ENCODE peak calls at places on chromosomes 11 and 22, in five cellular contexts. R, H, G, E and Y are unnamed samples.

GRCh38 chr11:47500121-47500520 is 51.2 kb upstream of the RAPSN start:
- DNase-seq in H (no peak), G (no peak), E (no peak), R (no peak), Y (no peak)

GRCh38 chr11:45663486-45664375 is 1.7 kb downstream of the CHST1 start:
- DNase-seq in R (no peak), E (no peak), H (no peak), G (no peak), Y (no peak)

GRCh38 chr11:2657697-2658284 is 42.0 kb downstream of the KCNQ1OT1 start:
- DNase-seq in G (no peak), H (no peak), R (no peak), E (no peak), Y (no peak)

GRCh38 chr11:31045335-31045734 is 324.2 kb downstream of the DCDC1 start:
- DNase-seq in G (no peak), R (peak; percentile 2), E (no peak), H (no peak), Y (no peak)

GRCh38 chr22:31881198-31881597 is 63.1 kb upstream of the YWHAH start:
- DNase-seq in H (no peak), E (no peak), R (no peak), G (no peak), Y (no peak)

GRCh38 chr11:92393218-92393617 is 168.6 kb downstream of the FAT3 start:
- DNase-seq in E (no peak), H (no peak), G (no peak), R (no peak), Y (no peak)

GRCh38 chr11:68550485-68550817 is 89.9 kb downstream of the PPP6R3 start:
- DNase-seq in E (no peak), H (no peak), R (peak; percentile 67), G (no peak), Y (no peak)

GRCh38 chr11:94558932-94559331 is 8.2 kb upstream of the PIWIL4 start:
- DNase-seq in G (no peak), R (no peak), E (no peak), H (no peak), Y (no peak)

GRCh38 chr11:2517016-2517385 is 72.2 kb downstream of the KCNQ1 start:
- DNase-seq in R (no peak), H (no peak), G (no peak), E (no peak), Y (no peak)

GRCh38 chr11:118605116-118605867 is 2.1 kb upstream of the PHLDB1 start:
- DNase-seq in G (no peak), R (peak; percentile 97), E (no peak), H (peak; percentile 90), Y (no peak)

DNA sequence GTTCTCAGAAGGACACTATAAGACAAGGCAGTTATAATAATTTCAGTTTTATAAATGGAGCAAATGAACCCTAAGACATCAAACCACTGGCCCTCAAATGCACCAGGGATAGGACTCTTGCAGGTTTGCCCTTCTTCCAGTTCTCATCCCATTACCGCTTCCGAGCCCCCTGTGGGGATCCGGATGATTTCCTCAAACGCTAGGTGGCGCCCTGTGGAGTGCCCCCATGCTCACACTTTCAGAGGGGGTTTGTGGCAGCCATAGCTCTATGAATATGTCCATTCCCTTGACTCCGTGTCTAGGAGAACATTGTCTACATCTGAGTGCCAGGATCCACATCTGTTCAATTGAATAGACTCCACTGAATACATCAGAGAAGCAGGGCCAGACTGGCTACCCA is 816.3 kb downstream of the NTM start:
- DNase-seq in G (no peak), H (no peak), R (no peak), E (no peak), Y (no peak)
- TF ChIP-seq CTCF in G (peak; percentile 19), H (peak; percentile 55), R (peak; percentile 24), E (no peak), Y (no peak)

DNA sequence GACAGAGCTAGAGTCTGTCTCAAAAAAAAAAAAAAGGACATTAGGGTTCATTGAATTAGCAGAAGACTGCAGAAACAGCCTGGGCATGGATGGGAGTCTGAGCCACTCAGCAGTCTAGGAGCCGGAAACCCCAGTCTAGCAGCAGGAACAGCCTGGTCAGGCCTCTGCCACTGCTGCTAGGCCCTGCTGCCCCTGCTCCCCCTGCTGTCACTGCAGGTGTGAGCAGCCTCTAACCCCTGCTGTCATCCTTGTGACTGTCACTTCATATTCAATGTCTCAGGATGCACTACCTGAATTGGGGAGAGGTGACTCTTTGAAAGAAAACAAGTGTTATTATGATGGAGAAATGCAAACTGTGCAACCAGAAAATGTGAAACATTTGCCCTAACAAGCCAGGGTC is 7.0 kb upstream of the DDX17 start:
- DNase-seq in E (no peak), G (no peak), R (no peak), H (no peak), Y (peak; percentile 46)
- TF ChIP-seq CTCF in E (no peak), G (no peak), R (no peak), H (no peak), Y (peak; percentile 62)

GRCh38 chr11:61671527-61671926 is 8.7 kb upstream of the DAGLA start:
- DNase-seq in E (no peak), G (no peak), H (no peak), R (no peak), Y (no peak)
- TF ChIP-seq CTCF in E (no peak), G (peak; percentile 40), H (peak; percentile 48), R (peak; percentile 40), Y (peak; percentile 29)

GRCh38 chr11:10298342-10298741 is 4.3 kb upstream of the SBF2 start:
- DNase-seq in R (peak; percentile 56), H (no peak), G (peak; percentile 89), E (no peak), Y (peak; percentile 84)
- TF ChIP-seq CTCF in R (peak; percentile 7), H (no peak), G (peak; percentile 20), E (no peak), Y (no peak)

GRCh38 chr11:37858398-37858797 is 1260.4 kb upstream of the RAG2 start:
- DNase-seq in R (no peak), E (no peak), G (no peak), H (no peak), Y (no peak)
- TF ChIP-seq CTCF in R (no peak), E (no peak), G (no peak), H (no peak), Y (no peak)

GRCh38 chr22:18032455-18033101 is 8.2 kb upstream of the MICAL3 start:
- DNase-seq in H (peak; percentile 80), E (no peak), G (peak; percentile 82), R (peak; percentile 43), Y (no peak)

GRCh38 chr22:18031670-18032454 is 7.5 kb upstream of the MICAL3 start:
- DNase-seq in H (peak; percentile 90), R (peak; percentile 84), E (no peak), G (peak; percentile 94), Y (no peak)

GRCh38 chr22:18035740-18036139 is 11.4 kb upstream of the MICAL3 start:
- DNase-seq in R (peak; percentile 42), H (no peak), E (no peak), G (no peak), Y (no peak)

GRCh38 chr22:18034076-18034475 is 9.7 kb upstream of the MICAL3 start:
- DNase-seq in H (no peak), E (no peak), R (no peak), G (no peak), Y (no peak)

GRCh38 chr22:18033204-18033998 is 9.0 kb upstream of the MICAL3 start:
- DNase-seq in G (no peak), R (peak; percentile 63), E (no peak), H (no peak), Y (no peak)
- TF ChIP-seq CTCF in G (peak; percentile 14), R (no peak), E (no peak), H (no peak), Y (no peak)

DNA sequence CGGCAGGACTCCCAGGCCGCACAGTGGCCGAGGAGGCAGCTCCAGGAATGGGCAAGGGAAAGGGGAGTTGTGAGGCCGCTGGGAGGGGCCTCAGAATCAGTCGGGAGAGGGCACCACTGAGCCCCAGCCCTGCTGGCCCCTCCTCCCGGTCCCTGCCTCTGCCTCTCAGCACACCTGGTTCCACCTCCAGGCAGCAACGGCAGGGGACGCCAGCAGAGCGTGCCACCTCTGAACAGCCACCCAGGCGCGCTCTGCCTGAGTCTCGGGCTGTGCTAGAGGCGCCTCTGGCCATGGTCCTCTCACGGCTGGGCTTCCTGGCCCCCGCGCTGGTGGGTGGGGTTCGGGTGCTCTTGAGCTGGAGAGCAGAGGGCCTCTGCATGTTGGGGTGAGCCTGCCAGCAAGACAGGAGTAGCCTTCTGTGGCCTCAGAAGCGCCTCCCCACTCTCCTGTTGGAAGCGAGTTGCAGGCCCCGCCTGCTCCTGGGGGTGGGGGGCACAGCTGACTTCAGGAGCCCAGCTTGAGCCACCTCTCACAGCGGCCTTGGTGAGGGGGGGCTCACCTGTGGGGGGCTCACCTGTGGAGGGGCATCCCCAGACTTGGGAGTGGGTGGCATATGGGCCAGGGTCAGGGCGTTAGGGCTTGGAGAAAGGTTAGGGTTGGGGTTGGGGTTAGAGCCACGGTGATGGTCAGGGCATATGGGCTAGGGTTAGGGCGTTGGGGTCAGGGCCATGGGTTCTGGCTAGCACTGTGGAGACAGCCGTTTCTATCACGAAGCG is 32.8 kb downstream of the MOB2 start:
- DNase-seq in E (no peak), H (no peak), R (no peak), G (no peak), Y (peak; percentile 91)
- TF ChIP-seq CTCF in E (peak; percentile 27), H (no peak), R (no peak), G (peak; percentile 70), Y (peak; percentile 42)